ENCODE peak calls at places on chromosomes 2 and 18, in seven cellular contexts. Q is Kasumi-1; M is CD4-positive, alpha-beta T cell; U is endothelial cell; I is GDM1; X is GM12892; Y is chondrocyte. N is an unnamed sample.

GRCh38 chr2:172995323-172996244 is 80.1 kb upstream of the MAP3K20 start:
- DNase-seq in Q (peak), M (no peak), U (no peak), I (no peak), X (no peak), Y (no peak), N (peak)

GRCh38 chr2:189763908-189764661 is 1.5 kb upstream of the OSGEPL1 start:
- DNase-seq in Q (peak), M (no peak), U (no peak), I (no peak), X (no peak), Y (no peak), N (no peak)

GRCh38 chr2:27019459-27020336 is 13.1 kb upstream of the TMEM214 start:
- DNase-seq in Q (no peak), M (no peak), U (no peak), I (no peak), X (no peak), Y (no peak), N (no peak)

GRCh38 chr18:62812891-62813290 is 97.5 kb downstream of the PHLPP1 start:
- DNase-seq in Q (no peak), M (no peak), U (no peak), I (no peak), X (no peak), Y (no peak), N (no peak)

GRCh38 chr2:109403841-109404201 is 209.9 kb downstream of the SEPTIN10 start:
- DNase-seq in Q (no peak), M (no peak), U (no peak), I (no peak), X (no peak), Y (no peak), N (no peak)

GRCh38 chr2:237012021-237012420 is 73.7 kb upstream of the COPS8 start:
- DNase-seq in Q (no peak), M (no peak), U (no peak), I (no peak), X (no peak), Y (no peak), N (no peak)

GRCh38 chr2:122734756-122735155 is 979.3 kb downstream of the TSN start:
- DNase-seq in Q (peak), M (no peak), U (peak), I (no peak), X (no peak), Y (no peak), N (no peak)

GRCh38 chr18:2655954-2656236 is 369 bp downstream of the SMCHD1 start:
- DNase-seq in Q (no peak), M (no peak), U (no peak), I (no peak), X (peak), Y (peak), N (peak)

GRCh38 chr18:23131693-23132319 is 3.5 kb upstream of the CABLES1 start:
- DNase-seq in Q (peak), M (peak), U (peak), I (peak), X (peak), Y (no peak), N (no peak)

GRCh38 chr18:79796531-79797390 is 977 bp upstream of the KCNG2 start:
- DNase-seq in Q (no peak), M (no peak), U (no peak), I (no peak), X (no peak), Y (peak), N (no peak)

GRCh38 chr2:51710222-51710621 is 678.3 kb upstream of the NRXN1 start:
- DNase-seq in Q (peak), M (no peak), U (peak), I (no peak), X (no peak), Y (no peak), N (no peak)

GRCh38 chr2:15686643-15687042 is 95.0 kb downstream of the DDX1 start:
- DNase-seq in Q (no peak), M (no peak), U (no peak), I (no peak), X (no peak), Y (no peak), N (no peak)

GRCh38 chr2:37456479-37456878 is 112.0 kb downstream of the QPCT start:
- DNase-seq in Q (peak), M (peak), U (no peak), I (peak), X (no peak), Y (no peak), N (no peak)

GRCh38 chr2:37706784-37707183 is 35.3 kb upstream of the CDC42EP3 start:
- DNase-seq in Q (no peak), M (no peak), U (no peak), I (no peak), X (no peak), Y (no peak), N (no peak)

GRCh38 chr2:217247511-217247910 is 387.6 kb upstream of the TNP1 start:
- DNase-seq in Q (no peak), M (no peak), U (no peak), I (no peak), X (no peak), Y (no peak), N (no peak)